ENCODE peak calls at places on chromosomes 2 and 18, in five cellular contexts. One of them, this sample, is unnamed.

GRCh38 chr2:100643906-100644501 is 81.2 kb downstream of the PDCL3 start:
- DNase-seq in heart left ventricle: no peak
- DNase-seq in left ventricle myocardium inferior: no peak
- DNase-seq in psoas muscle: no peak
- DNase-seq in fibroblast of lung: no peak
- DNase-seq in this sample: no peak

GRCh38 chr2:193222456-193222855 is 1027.7 kb upstream of the TMEFF2 start:
- DNase-seq in heart left ventricle: no peak
- DNase-seq in left ventricle myocardium inferior: no peak
- DNase-seq in psoas muscle: no peak
- DNase-seq in fibroblast of lung: no peak
- DNase-seq in this sample: no peak

GRCh38 chr2:237177052-237177451 is 91.4 kb downstream of the COPS8 start:
- DNase-seq in heart left ventricle: no peak
- DNase-seq in left ventricle myocardium inferior: no peak
- DNase-seq in psoas muscle: no peak
- DNase-seq in fibroblast of lung: no peak
- DNase-seq in this sample: no peak

GRCh38 chr18:24126155-24126947 is 12.5 kb upstream of the CABYR start:
- DNase-seq in heart left ventricle: no peak
- DNase-seq in left ventricle myocardium inferior: no peak
- DNase-seq in psoas muscle: no peak
- DNase-seq in fibroblast of lung: peak
- DNase-seq in this sample: no peak

GRCh38 chr2:159750873-159751272 is 38.6 kb downstream of the MARCHF7 start:
- DNase-seq in heart left ventricle: no peak
- DNase-seq in left ventricle myocardium inferior: no peak
- DNase-seq in psoas muscle: no peak
- DNase-seq in fibroblast of lung: no peak
- DNase-seq in this sample: no peak

GRCh38 chr2:228701506-228701905 is 520.0 kb upstream of the SPHKAP start:
- DNase-seq in heart left ventricle: no peak
- DNase-seq in left ventricle myocardium inferior: no peak
- DNase-seq in psoas muscle: no peak
- DNase-seq in fibroblast of lung: no peak
- DNase-seq in this sample: no peak

GRCh38 chr2:197113221-197113831 is 186.8 kb upstream of the PGAP1 start:
- DNase-seq in heart left ventricle: no peak
- DNase-seq in left ventricle myocardium inferior: no peak
- DNase-seq in psoas muscle: no peak
- DNase-seq in fibroblast of lung: peak
- DNase-seq in this sample: no peak

GRCh38 chr2:35973132-35973736 is 382.3 kb upstream of the CRIM1 start:
- DNase-seq in heart left ventricle: no peak
- DNase-seq in left ventricle myocardium inferior: no peak
- DNase-seq in psoas muscle: no peak
- DNase-seq in fibroblast of lung: peak
- DNase-seq in this sample: no peak

GRCh38 chr2:64629329-64629781 is 24.4 kb downstream of the SERTAD2 start:
- DNase-seq in heart left ventricle: no peak
- DNase-seq in left ventricle myocardium inferior: no peak
- DNase-seq in psoas muscle: no peak
- DNase-seq in fibroblast of lung: no peak
- DNase-seq in this sample: no peak

GRCh38 chr2:191376981-191377629 is 131.9 kb downstream of the MYO1B start:
- DNase-seq in heart left ventricle: peak
- DNase-seq in left ventricle myocardium inferior: peak
- DNase-seq in psoas muscle: peak
- DNase-seq in fibroblast of lung: peak
- DNase-seq in this sample: peak

GRCh38 chr2:97750017-97750416 is 36.6 kb downstream of the ZAP70 start:
- DNase-seq in heart left ventricle: no peak
- DNase-seq in left ventricle myocardium inferior: no peak
- DNase-seq in psoas muscle: no peak
- DNase-seq in fibroblast of lung: no peak
- DNase-seq in this sample: no peak

GRCh38 chr2:77813614-77814013 is 291.4 kb upstream of the LRRTM4 start:
- DNase-seq in heart left ventricle: no peak
- DNase-seq in left ventricle myocardium inferior: no peak
- DNase-seq in psoas muscle: no peak
- DNase-seq in fibroblast of lung: no peak
- DNase-seq in this sample: no peak

GRCh38 chr2:128282246-128282975 is 36.3 kb downstream of the HS6ST1 start:
- DNase-seq in heart left ventricle: no peak
- DNase-seq in left ventricle myocardium inferior: peak
- DNase-seq in psoas muscle: peak
- DNase-seq in fibroblast of lung: no peak
- DNase-seq in this sample: peak

GRCh38 chr2:237132799-237133198 is 47.1 kb downstream of the COPS8 start:
- DNase-seq in heart left ventricle: no peak
- DNase-seq in left ventricle myocardium inferior: no peak
- DNase-seq in psoas muscle: no peak
- DNase-seq in fibroblast of lung: no peak
- DNase-seq in this sample: no peak

GRCh38 chr2:216696321-216696720 is 972 bp upstream of the IGFBP5 start:
- DNase-seq in heart left ventricle: no peak
- DNase-seq in left ventricle myocardium inferior: no peak
- DNase-seq in psoas muscle: no peak
- DNase-seq in fibroblast of lung: no peak
- DNase-seq in this sample: no peak

GRCh38 chr18:49001111-49001510 is 50.3 kb upstream of the SMAD7 start:
- DNase-seq in heart left ventricle: no peak
- DNase-seq in left ventricle myocardium inferior: no peak
- DNase-seq in psoas muscle: peak
- DNase-seq in fibroblast of lung: no peak
- DNase-seq in this sample: no peak

GRCh38 chr2:43184339-43184895 is 42.0 kb downstream of the ZFP36L2 start:
- DNase-seq in heart left ventricle: no peak
- DNase-seq in left ventricle myocardium inferior: no peak
- DNase-seq in psoas muscle: no peak
- DNase-seq in fibroblast of lung: peak
- DNase-seq in this sample: no peak

GRCh38 chr2:133734699-133735098 is 166.4 kb upstream of the NCKAP5 start:
- DNase-seq in heart left ventricle: no peak
- DNase-seq in left ventricle myocardium inferior: no peak
- DNase-seq in psoas muscle: no peak
- DNase-seq in fibroblast of lung: no peak
- DNase-seq in this sample: no peak

GRCh38 chr2:10355471-10356458 is 53.1 kb downstream of the HPCAL1 start:
- DNase-seq in heart left ventricle: no peak
- DNase-seq in left ventricle myocardium inferior: no peak
- DNase-seq in psoas muscle: no peak
- DNase-seq in fibroblast of lung: no peak
- DNase-seq in this sample: no peak

GRCh38 chr2:205936446-205936845 is 149.5 kb downstream of the INO80D start:
- DNase-seq in heart left ventricle: no peak
- DNase-seq in left ventricle myocardium inferior: no peak
- DNase-seq in psoas muscle: no peak
- DNase-seq in fibroblast of lung: no peak
- DNase-seq in this sample: no peak

GRCh38 chr2:224849264-224849663 is 133.1 kb upstream of the CCDC195 start:
- DNase-seq in heart left ventricle: no peak
- DNase-seq in left ventricle myocardium inferior: no peak
- DNase-seq in psoas muscle: no peak
- DNase-seq in fibroblast of lung: no peak
- DNase-seq in this sample: no peak

GRCh38 chr2:225764346-225764745 is 364.8 kb downstream of the NYAP2 start:
- DNase-seq in heart left ventricle: no peak
- DNase-seq in left ventricle myocardium inferior: no peak
- DNase-seq in psoas muscle: no peak
- DNase-seq in fibroblast of lung: peak
- DNase-seq in this sample: no peak

GRCh38 chr2:98569197-98569793 is 39.0 kb downstream of the COA5 start:
- DNase-seq in heart left ventricle: peak
- DNase-seq in left ventricle myocardium inferior: peak
- DNase-seq in psoas muscle: no peak
- DNase-seq in fibroblast of lung: no peak
- DNase-seq in this sample: peak

GRCh38 chr18:79380816-79381806 is 14.6 kb upstream of the NFATC1 start:
- DNase-seq in heart left ventricle: no peak
- DNase-seq in left ventricle myocardium inferior: peak
- DNase-seq in psoas muscle: peak
- DNase-seq in fibroblast of lung: peak
- DNase-seq in this sample: peak

GRCh38 chr2:126679314-126679713 is 23.4 kb downstream of the GYPC start:
- DNase-seq in heart left ventricle: no peak
- DNase-seq in left ventricle myocardium inferior: no peak
- DNase-seq in psoas muscle: no peak
- DNase-seq in fibroblast of lung: no peak
- DNase-seq in this sample: no peak

GRCh38 chr2:207749873-207750272 is 19.8 kb downstream of the FZD5 start:
- DNase-seq in heart left ventricle: no peak
- DNase-seq in left ventricle myocardium inferior: no peak
- DNase-seq in psoas muscle: no peak
- DNase-seq in fibroblast of lung: peak
- DNase-seq in this sample: no peak

GRCh38 chr2:109295781-109296117 is 166.7 kb downstream of the SH3RF3 start:
- DNase-seq in heart left ventricle: no peak
- DNase-seq in left ventricle myocardium inferior: no peak
- DNase-seq in psoas muscle: no peak
- DNase-seq in fibroblast of lung: no peak
- DNase-seq in this sample: no peak

GRCh38 chr2:150292192-150292591 is 195.3 kb downstream of the RND3 start:
- DNase-seq in heart left ventricle: no peak
- DNase-seq in left ventricle myocardium inferior: no peak
- DNase-seq in psoas muscle: no peak
- DNase-seq in fibroblast of lung: no peak
- DNase-seq in this sample: no peak
- H3K4me3 ChIP-seq in heart left ventricle: no peak
- H3K4me3 ChIP-seq in left ventricle myocardium inferior: no peak
- H3K4me3 ChIP-seq in psoas muscle: no peak
- H3K4me3 ChIP-seq in fibroblast of lung: no peak
- H3K4me3 ChIP-seq in this sample: no peak

DNA sequence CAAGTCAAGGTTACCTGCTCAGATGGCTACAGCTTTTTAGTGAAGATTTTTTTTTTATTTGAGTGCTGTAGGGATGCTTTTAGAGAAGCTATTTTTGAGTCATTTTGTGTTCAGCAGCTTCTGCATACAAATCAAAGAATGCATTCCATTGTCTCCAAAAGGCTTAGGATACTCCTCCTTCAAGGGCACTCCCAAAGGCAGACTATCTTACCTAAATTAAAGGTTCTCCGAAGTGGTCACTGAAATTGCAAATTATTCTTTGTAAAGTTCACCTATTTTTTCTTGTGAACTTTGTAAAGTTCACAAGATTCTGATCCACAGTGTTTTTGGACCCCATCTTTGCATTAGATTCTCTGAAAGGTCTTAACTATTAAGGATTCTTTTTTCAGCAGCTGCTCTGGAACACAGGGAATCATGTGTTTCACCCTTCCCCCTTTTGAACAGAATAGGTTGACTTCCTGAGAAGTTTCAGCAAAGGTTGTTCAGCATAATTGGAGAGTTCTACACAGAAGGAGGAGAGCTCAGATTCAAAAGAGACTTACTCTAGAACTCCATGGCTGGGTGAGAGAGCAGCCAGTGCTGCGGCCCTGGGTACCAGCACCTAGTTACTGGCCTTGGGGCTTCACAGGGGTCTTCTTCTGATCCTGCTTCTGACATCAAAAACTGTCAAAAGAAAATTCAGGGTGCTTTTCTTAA is 14.5 kb downstream of the CLIP4 start:
- DNase-seq in heart left ventricle: no peak
- DNase-seq in left ventricle myocardium inferior: no peak
- DNase-seq in psoas muscle: no peak
- DNase-seq in fibroblast of lung: no peak
- DNase-seq in this sample: no peak
- H3K27ac ChIP-seq in heart left ventricle: no peak
- H3K27ac ChIP-seq in left ventricle myocardium inferior: peak
- H3K27ac ChIP-seq in psoas muscle: peak
- H3K27ac ChIP-seq in fibroblast of lung: peak
- H3K27ac ChIP-seq in this sample: peak

GRCh38 chr2:103155308-103155707 is 393.5 kb downstream of the TMEM182 start:
- DNase-seq in heart left ventricle: no peak
- DNase-seq in left ventricle myocardium inferior: no peak
- DNase-seq in psoas muscle: no peak
- DNase-seq in fibroblast of lung: no peak
- DNase-seq in this sample: no peak

GRCh38 chr2:103153580-103153979 is 391.7 kb downstream of the TMEM182 start:
- DNase-seq in heart left ventricle: no peak
- DNase-seq in left ventricle myocardium inferior: no peak
- DNase-seq in psoas muscle: no peak
- DNase-seq in fibroblast of lung: no peak
- DNase-seq in this sample: no peak

GRCh38 chr2:103161456-103162289 is 399.8 kb downstream of the TMEM182 start:
- DNase-seq in heart left ventricle: no peak
- DNase-seq in left ventricle myocardium inferior: no peak
- DNase-seq in psoas muscle: no peak
- DNase-seq in fibroblast of lung: peak
- DNase-seq in this sample: peak

DNA sequence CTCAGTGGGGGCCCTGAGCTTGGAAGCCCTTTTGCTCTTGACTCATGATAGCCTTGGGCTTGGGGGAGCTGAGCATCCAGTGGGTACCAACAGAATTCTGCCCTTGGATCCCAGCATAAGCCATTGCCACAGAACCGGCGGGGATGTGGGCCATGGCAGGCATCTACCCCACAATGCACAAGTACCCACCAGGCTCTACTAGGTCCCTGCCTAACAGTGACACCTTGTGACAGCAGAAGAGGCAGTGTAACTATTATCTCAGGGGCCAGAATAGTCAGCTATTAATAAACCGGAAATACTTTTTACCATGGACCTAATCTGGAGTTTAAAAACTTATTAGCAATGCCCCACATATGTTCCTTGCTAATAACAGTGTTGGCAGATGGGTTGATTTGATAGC is 397.2 kb downstream of the TMEM182 start:
- DNase-seq in heart left ventricle: no peak
- DNase-seq in left ventricle myocardium inferior: no peak
- DNase-seq in psoas muscle: no peak
- DNase-seq in fibroblast of lung: no peak
- DNase-seq in this sample: no peak
- TF ChIP-seq CTCF in heart left ventricle: no peak
- TF ChIP-seq CTCF in left ventricle myocardium inferior: no peak
- TF ChIP-seq CTCF in psoas muscle: no peak
- TF ChIP-seq CTCF in fibroblast of lung: no peak
- TF ChIP-seq CTCF in this sample: no peak

DNA sequence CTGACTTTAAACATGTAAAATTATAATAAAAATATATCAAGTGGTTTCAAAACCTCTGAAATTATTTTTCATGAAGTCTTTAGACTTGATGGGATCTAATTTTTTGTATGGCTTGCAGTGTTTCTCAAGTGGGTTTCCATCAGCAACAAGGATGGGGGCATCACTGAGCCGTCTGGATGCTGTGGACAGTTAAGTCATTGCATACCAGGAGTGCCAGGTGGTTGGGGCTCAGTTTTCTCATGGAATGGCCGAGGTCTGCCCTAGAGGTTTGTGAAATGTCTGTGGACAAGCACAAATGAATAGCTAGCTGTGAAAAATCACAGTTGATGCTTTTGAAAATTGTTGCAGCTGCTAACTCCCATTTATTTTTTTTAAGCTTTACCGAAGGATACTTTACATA is 1.7 kb downstream of the PRELID3A start:
- DNase-seq in heart left ventricle: no peak
- DNase-seq in left ventricle myocardium inferior: no peak
- DNase-seq in psoas muscle: no peak
- DNase-seq in fibroblast of lung: no peak
- DNase-seq in this sample: no peak
- H3K4me3 ChIP-seq in heart left ventricle: no peak
- H3K4me3 ChIP-seq in left ventricle myocardium inferior: no peak
- H3K4me3 ChIP-seq in psoas muscle: no peak
- H3K4me3 ChIP-seq in fibroblast of lung: no peak
- H3K4me3 ChIP-seq in this sample: no peak

This sample was measured in dorsolateral prefrontal cortex.